ENCODE peak calls at places on chromosomes 13 and 19, in six cellular contexts. J is WTC11; K is HT-29; T is GM04504; A is stimulated activated CD4-positive, alpha-beta T cell treated with anti-CD3 and anti-CD28 coated beads, Interleukin-4, amount 100 ng/mL, for 24 hours; N is T-cell. Y is an unnamed sample.

GRCh38 chr19:36837525-36837901 is 674 bp downstream of the ZNF790 start:
- DNase-seq in J (no peak), T (no peak), A (no peak), K (no peak), N (no peak), Y (no peak)

GRCh38 chr13:93183302-93183701 is 43.3 kb upstream of the GPC6 start:
- DNase-seq in K (no peak), J (peak), T (no peak), N (no peak), A (no peak), Y (no peak)

GRCh38 chr19:14369399-14370168 is 11.7 kb upstream of the ADGRE5 start:
- DNase-seq in A (peak), K (no peak), J (no peak), T (no peak), N (peak), Y (no peak)

GRCh38 chr19:45110811-45111210 is 17.8 kb downstream of the PPP1R37 start:
- DNase-seq in J (no peak), A (no peak), N (no peak), T (no peak), K (no peak), Y (no peak)

GRCh38 chr13:99307648-99308339 is 595 bp upstream of the GPR183 start:
- DNase-seq in J (no peak), T (peak), K (no peak), A (peak), N (no peak), Y (no peak)

GRCh38 chr19:58497634-58498170 is 14.1 kb downstream of the SLC27A5 start:
- DNase-seq in K (no peak), N (no peak), A (no peak), J (no peak), T (no peak), Y (no peak)

GRCh38 chr19:37763488-37763887 is 15.9 kb downstream of the ZNF573 start:
- DNase-seq in K (no peak), N (no peak), T (no peak), J (no peak), A (no peak), Y (no peak)

GRCh38 chr13:53743906-53744305 is 715.3 kb downstream of the OLFM4 start:
- DNase-seq in N (no peak), J (no peak), T (no peak), A (no peak), K (peak), Y (no peak)

GRCh38 chr13:74114202-74114601 is 20.0 kb downstream of the KLF12 start:
- DNase-seq in N (no peak), T (no peak), K (no peak), A (no peak), J (no peak), Y (no peak)

GRCh38 chr13:30113983-30114491 is 193.3 kb downstream of the KATNAL1 start:
- DNase-seq in J (no peak), T (no peak), K (peak), A (no peak), N (no peak), Y (no peak)

GRCh38 chr13:55816976-55817601 is 1323.6 kb upstream of the PRR20A start:
- DNase-seq in N (no peak), A (no peak), J (no peak), T (no peak), K (no peak), Y (no peak)

GRCh38 chr19:15303105-15303780 is 29.1 kb downstream of the BRD4 start:
- DNase-seq in A (no peak), K (no peak), J (no peak), T (no peak), N (no peak), Y (no peak)

GRCh38 chr19:47056416-47056815 is 8.0 kb upstream of the TMEM160 start:
- DNase-seq in K (no peak), A (no peak), T (no peak), N (no peak), J (no peak), Y (no peak)

GRCh38 chr19:38721977-38722773 is 22.1 kb downstream of the CAPN12 start:
- DNase-seq in J (no peak), T (no peak), A (no peak), N (no peak), K (peak), Y (no peak)